ENCODE peak calls at places on chromosomes 6 and 20, in seven cellular contexts. G is epithelial cell of prostate; F is stimulated activated CD4-positive, alpha-beta T cell treated with anti-CD3 and anti-CD28 coated beads, Interleukin-1b, Interleukin-23, amount 100 ng/mL, for 4 hours; R is amniotic epithelial cell; M is neural crest cell; P is posterior cingulate gyrus; O is T-helper 2 cell. S is an unnamed sample.

GRCh38 chr20:20407891-20408805 is 40.2 kb downstream of the INSM1 start:
- DNase-seq in G (no peak), F (no peak), R (no peak), M (no peak), P (no peak), O (no peak), S (no peak)

GRCh38 chr6:142943746-142944125 is 1.2 kb downstream of the HIVEP2 start:
- DNase-seq in G (no peak), F (peak), R (peak), M (no peak), P (no peak), O (peak), S (no peak)

GRCh38 chr6:37691904-37692806 is 5.5 kb downstream of the MDGA1 start:
- DNase-seq in G (no peak), F (peak), R (peak), M (peak), P (peak), O (peak), S (peak)

GRCh38 chr6:47247227-47247797 is 62.4 kb downstream of the TNFRSF21 start:
- DNase-seq in G (no peak), F (no peak), R (no peak), M (no peak), P (no peak), O (no peak), S (no peak)

GRCh38 chr6:111427341-111428116 is 55.5 kb downstream of the REV3L start:
- DNase-seq in G (peak), F (no peak), R (peak), M (no peak), P (no peak), O (no peak), S (no peak)

GRCh38 chr6:73579389-73579788 is 58.6 kb upstream of the EEF1A1 start:
- DNase-seq in G (no peak), F (no peak), R (no peak), M (no peak), P (no peak), O (no peak), S (no peak)

GRCh38 chr6:48419992-48420391 is 309.0 kb upstream of the PTCHD4 start:
- DNase-seq in G (no peak), F (no peak), R (no peak), M (no peak), P (no peak), O (no peak), S (no peak)

GRCh38 chr6:45461486-45461885 is 83.8 kb upstream of the SUPT3H start:
- DNase-seq in G (no peak), F (no peak), R (no peak), M (no peak), P (no peak), O (no peak), S (no peak)

GRCh38 chr6:147941143-147941542 is 401.5 kb upstream of the SASH1 start:
- DNase-seq in G (no peak), F (no peak), R (no peak), M (no peak), P (no peak), O (no peak), S (no peak)

GRCh38 chr20:63121749-63122405 is 94.1 kb downstream of the YTHDF1 start:
- DNase-seq in G (no peak), F (no peak), R (no peak), M (no peak), P (peak), O (no peak), S (no peak)

GRCh38 chr6:42407379-42407778 is 44.3 kb downstream of the TRERF1 start:
- DNase-seq in G (no peak), F (no peak), R (peak), M (no peak), P (no peak), O (no peak), S (no peak)

GRCh38 chr6:113147544-113147943 is 709.6 kb upstream of the MARCKS start:
- DNase-seq in G (no peak), F (no peak), R (peak), M (no peak), P (no peak), O (no peak), S (no peak)

GRCh38 chr20:41249781-41250281 is 67.7 kb downstream of the ZHX3 start:
- DNase-seq in G (no peak), F (no peak), R (peak), M (peak), P (no peak), O (no peak), S (peak)

GRCh38 chr6:156378853-156379252 is 398.3 kb upstream of the ARID1B start:
- DNase-seq in G (no peak), F (no peak), R (no peak), M (no peak), P (no peak), O (no peak), S (no peak)

GRCh38 chr20:32727663-32728062 is 15.6 kb downstream of the COMMD7 start:
- DNase-seq in G (no peak), F (no peak), R (peak), M (no peak), P (no peak), O (no peak), S (no peak)

GRCh38 chr6:166449036-166449435 is 66.3 kb upstream of the MPC1 start:
- DNase-seq in G (no peak), F (no peak), R (no peak), M (no peak), P (no peak), O (no peak), S (no peak)

GRCh38 chr6:89508755-89509563 is 76.0 kb downstream of the ANKRD6 start:
- DNase-seq in G (no peak), F (no peak), R (no peak), M (no peak), P (no peak), O (no peak), S (no peak)